ENCODE peak calls at places on chromosome 10, in five cellular contexts. P is esophagus squamous epithelium, D is HepG2, I is adrenal gland, H is heart left ventricle. E is an unnamed sample.

GRCh38 chr10:5604946-5605345 is 61.4 kb downstream of the ASB13 start:
- DNase-seq in H (no peak), I (no peak), D (no peak), P (no peak), E (no peak)

GRCh38 chr10:43707755-43708154 is 59.1 kb upstream of the ZNF32 start:
- DNase-seq in P (no peak), H (no peak), D (no peak), I (no peak), E (peak; percentile 58)

GRCh38 chr10:56028299-56029132 is 332.5 kb downstream of the ZWINT start:
- DNase-seq in P (no peak), H (no peak), D (no peak), I (no peak), E (no peak)

GRCh38 chr10:121618906-121619305 is 20.7 kb upstream of the FGFR2 start:
- DNase-seq in I (no peak), P (no peak), D (no peak), H (no peak), E (no peak)

GRCh38 chr10:88114368-88114767 is 250.9 kb downstream of the PTEN start:
- DNase-seq in D (peak; percentile 44), P (no peak), H (peak; percentile 56), I (peak; percentile 46), E (peak; percentile 51)

GRCh38 chr10:45432700-45433472 is 58.9 kb downstream of the ALOX5 start:
- DNase-seq in P (no peak), I (no peak), D (no peak), H (no peak), E (no peak)

GRCh38 chr10:3548702-3549101 is 236.3 kb downstream of the KLF6 start:
- DNase-seq in D (no peak), P (no peak), H (no peak), I (no peak), E (peak; percentile 34)

GRCh38 chr10:8919291-8919690 is 864.8 kb downstream of the GATA3 start:
- DNase-seq in D (no peak), H (no peak), P (no peak), I (no peak), E (no peak)

GRCh38 chr10:96579133-96579532 is 7.7 kb downstream of the TM9SF3 start:
- DNase-seq in D (no peak), P (no peak), I (no peak), H (no peak), E (no peak)

GRCh38 chr10:21985541-21985940 is 18.0 kb downstream of the DNAJC1 start:
- DNase-seq in D (no peak), I (no peak), H (no peak), P (no peak), E (no peak)

GRCh38 chr10:77118603-77119282 is 518.9 kb downstream of the KCNMA1 start:
- DNase-seq in D (no peak), I (no peak), H (no peak), P (no peak), E (no peak)

GRCh38 chr10:6128591-6129383 is 40.0 kb downstream of the RBM17 start:
- DNase-seq in D (no peak), P (no peak), I (peak; percentile 71), H (no peak), E (peak; percentile 29)

GRCh38 chr10:98060079-98060478 is 29.7 kb upstream of the CRTAC1 start:
- DNase-seq in D (no peak), P (no peak), H (no peak), I (no peak), E (no peak)

GRCh38 chr10:44962870-44963738 is 3.5 kb downstream of the RASSF4 start:
- DNase-seq in H (no peak), D (peak; percentile 61), I (no peak), P (no peak), E (no peak)

GRCh38 chr10:86642021-86642420 is 12.3 kb upstream of the OPN4 start:
- DNase-seq in P (no peak), I (no peak), H (no peak), D (no peak), E (no peak)

GRCh38 chr10:23063387-23064287 is 31.7 kb upstream of the MSRB2 start:
- DNase-seq in P (no peak), D (no peak), I (no peak), H (no peak), E (no peak)

GRCh38 chr10:132729810-132730565 is 56.0 kb downstream of the NKX6-2 start:
- DNase-seq in P (no peak), H (no peak), D (no peak), I (no peak), E (no peak)

GRCh38 chr10:97048649-97049427 is 136.9 kb downstream of the SLIT1 start:
- DNase-seq in D (no peak), I (no peak), P (no peak), H (no peak), E (no peak)

GRCh38 chr10:44713307-44713706 is 197.8 kb upstream of the TMEM72 start:
- DNase-seq in H (no peak), P (no peak), I (no peak), D (no peak), E (no peak)

GRCh38 chr10:61000769-61001730 is 57.1 kb upstream of the RHOBTB1 start:
- DNase-seq in H (no peak), D (peak; percentile 71), I (peak; percentile 33), P (no peak), E (peak; percentile 24)

GRCh38 chr10:6247041-6247712 is 44.4 kb downstream of the PFKFB3 start:
- DNase-seq in I (no peak), H (no peak), P (no peak), D (no peak), E (peak; percentile 21)

GRCh38 chr10:48254745-48255144 is 19.8 kb downstream of the FRMPD2 start:
- DNase-seq in D (no peak), I (no peak), H (no peak), P (no peak), E (no peak)

GRCh38 chr10:15744217-15744865 is 24.6 kb upstream of the ITGA8 start:
- DNase-seq in P (no peak), I (peak; percentile 39), H (no peak), D (peak; percentile 64), E (peak; percentile 58)

GRCh38 chr10:27256299-27256698 is 15.7 kb upstream of the ACBD5 start:
- DNase-seq in D (no peak), H (no peak), I (no peak), P (no peak), E (no peak)

GRCh38 chr10:31515819-31516402 is 196.9 kb downstream of the ZEB1 start:
- DNase-seq in H (no peak), I (no peak), D (no peak), P (no peak), E (no peak)
- TF ChIP-seq POLR2A in H (no peak), I (no peak), D (no peak), P (no peak), E (no peak)

GRCh38 chr10:71319042-71319799 is at the start of gene SLC29A3:
- DNase-seq in H (peak; percentile 92), P (peak; percentile 31), D (peak; percentile 71), I (peak; percentile 74), E (peak; percentile 83)
- TF ChIP-seq POLR2A in H (peak; percentile 82), P (no peak), D (peak; percentile 74), I (peak; percentile 75), E (peak; percentile 68)

GRCh38 chr10:17426263-17426600 is 28.2 kb downstream of the ST8SIA6 start:
- DNase-seq in D (no peak), I (no peak), P (no peak), H (no peak), E (no peak)
- TF ChIP-seq POLR2A in D (no peak), I (no peak), P (no peak), H (no peak), E (no peak)

GRCh38 chr10:93461124-93461806 is 20.9 kb downstream of the MYOF start:
- DNase-seq in D (no peak), H (no peak), I (no peak), P (no peak), E (peak; percentile 67)

GRCh38 chr10:93456480-93456879 is 25.7 kb downstream of the MYOF start:
- DNase-seq in H (no peak), I (no peak), P (no peak), D (no peak), E (no peak)

GRCh38 chr10:93457511-93457910 is 24.6 kb downstream of the MYOF start:
- DNase-seq in P (no peak), H (no peak), I (no peak), D (no peak), E (no peak)

GRCh38 chr10:93461807-93462178 is 20.3 kb downstream of the MYOF start:
- DNase-seq in D (no peak), H (no peak), P (no peak), I (no peak), E (peak; percentile 67)

DNA sequence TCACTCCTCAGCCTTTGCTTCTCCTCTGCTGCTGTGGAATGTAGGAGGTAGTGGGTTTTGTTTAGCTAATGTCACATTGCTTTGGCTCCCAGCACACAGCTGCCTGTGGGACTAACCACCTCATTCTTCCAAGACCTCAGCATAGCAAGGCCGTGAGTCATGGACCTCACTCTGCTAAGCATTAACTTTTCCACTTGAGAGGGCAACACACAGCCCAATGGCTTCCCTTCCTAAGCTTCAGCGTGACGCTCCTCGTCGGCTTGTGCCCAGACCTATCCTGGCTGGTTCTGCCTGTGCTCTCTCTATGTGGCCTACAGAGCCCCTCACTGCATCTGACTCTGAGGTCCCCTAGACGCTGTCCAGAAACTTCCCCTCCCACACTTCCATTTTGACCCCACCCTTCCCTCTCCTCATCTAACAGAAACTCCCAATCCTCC is 23.3 kb downstream of the MYOF start:
- DNase-seq in P (no peak), H (no peak), D (peak; percentile 55), I (peak; percentile 81), E (peak; percentile 98)
- TF ChIP-seq POLR2A in P (no peak), H (no peak), D (no peak), I (peak; percentile 81), E (peak; percentile 48)

GRCh38 chr10:114821915-114822770 is 563 bp downstream of the FHIP2A start:
- DNase-seq in I (peak; percentile 35), H (peak; percentile 72), P (no peak), D (peak; percentile 6), E (peak; percentile 63)

GRCh38 chr10:114821293-114821914 is at the start of gene FHIP2A:
- DNase-seq in H (peak; percentile 91), I (peak; percentile 73), D (peak; percentile 43), P (peak; percentile 6), E (peak; percentile 74)

GRCh38 chr10:114825513-114826253 is 4.1 kb downstream of the FHIP2A start:
- DNase-seq in I (peak; percentile 57), H (no peak), D (no peak), P (no peak), E (peak; percentile 64)

GRCh38 chr10:114824396-114824795 is 2.8 kb downstream of the FHIP2A start:
- DNase-seq in D (no peak), P (no peak), H (no peak), I (no peak), E (peak; percentile 29)

DNA sequence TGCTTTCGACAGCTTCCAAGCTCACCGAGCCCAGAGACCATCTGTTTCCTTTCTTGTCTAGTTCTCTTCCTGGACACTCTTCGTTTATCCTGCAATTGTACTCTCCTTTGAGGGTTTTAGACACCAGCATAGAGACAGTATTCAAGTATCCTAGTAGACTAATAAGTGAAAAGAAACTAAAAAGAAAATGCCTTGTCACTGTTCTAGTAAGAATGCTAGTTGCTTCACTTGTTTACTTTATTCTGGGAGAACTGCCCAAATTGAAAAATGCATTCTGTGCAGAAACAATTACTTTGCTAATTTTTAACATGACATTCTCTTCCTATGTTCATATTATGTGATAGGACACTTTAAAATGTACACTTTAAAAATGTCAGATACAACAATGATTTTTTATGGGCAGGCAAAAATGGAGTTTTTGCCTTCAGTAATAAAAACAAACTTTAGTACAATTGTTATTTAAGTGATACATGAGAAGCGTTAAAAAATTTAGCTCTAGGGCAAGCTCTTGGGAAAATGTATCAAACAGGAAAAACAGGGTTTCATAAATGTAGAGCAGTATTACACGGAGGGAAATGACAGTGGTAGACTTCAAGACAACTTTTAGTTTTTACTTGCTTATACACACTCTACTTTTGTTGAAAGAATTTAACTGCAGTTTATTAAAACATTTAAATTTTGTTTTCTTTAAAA is 1.3 kb downstream of the FHIP2A start:
- DNase-seq in I (no peak), P (no peak), H (no peak), D (peak; percentile 23), E (peak; percentile 89)
- TF ChIP-seq POLR2A in I (peak; percentile 52), P (no peak), H (no peak), D (no peak), E (no peak)

E was measured in endothelial cell of umbilical vein.